ENCODE peak calls at places on chromosomes 13 and 19, in four cellular contexts. W, N, E and L are unnamed samples.

GRCh38 chr19:10593820-10594637 is 6.9 kb upstream of the AP1M2 start:
- DNase-seq in E (no peak), W (no peak), N (no peak), L (no peak)

GRCh38 chr19:56086671-56087430 is 34.2 kb downstream of the ZNF787 start:
- DNase-seq in W (no peak), N (no peak), E (no peak), L (no peak)

GRCh38 chr13:102233566-102234208 is 168.2 kb downstream of the FGF14 start:
- DNase-seq in E (no peak), N (no peak), W (no peak), L (no peak)

GRCh38 chr19:4122480-4122879 is 1.4 kb downstream of the MAP2K2 start:
- DNase-seq in W (no peak), N (no peak), E (no peak), L (no peak)

GRCh38 chr13:57627663-57628062 is 3.9 kb upstream of the PCDH17 start:
- DNase-seq in N (peak), W (no peak), E (no peak), L (no peak)

GRCh38 chr13:85108356-85108755 is 690.9 kb downstream of the SLITRK6 start:
- DNase-seq in N (no peak), E (no peak), W (peak), L (no peak)

GRCh38 chr13:70841240-70842061 is 733.2 kb upstream of the KLHL1 start:
- DNase-seq in N (no peak), W (no peak), E (no peak), L (no peak)

GRCh38 chr13:111043575-111043982 is 71.5 kb upstream of the ARHGEF7 start:
- DNase-seq in W (no peak), E (peak), N (no peak), L (no peak)

GRCh38 chr19:50358483-50359431 is 6.7 kb downstream of the NAPSA start:
- DNase-seq in W (peak), N (peak), E (no peak), L (peak)

GRCh38 chr13:78593129-78593528 is 10.2 kb downstream of the POU4F1 start:
- DNase-seq in E (no peak), N (no peak), W (no peak), L (no peak)

GRCh38 chr13:74128171-74128767 is 5.9 kb downstream of the KLF12 start:
- DNase-seq in E (no peak), W (no peak), N (no peak), L (no peak)

GRCh38 chr19:32817913-32818476 is 51.6 kb downstream of the SLC7A9 start:
- DNase-seq in W (no peak), N (no peak), E (no peak), L (no peak)

GRCh38 chr19:39236527-39236926 is 8.3 kb downstream of the IFNL3 start:
- DNase-seq in N (no peak), E (no peak), W (no peak), L (no peak)

GRCh38 chr13:111937763-111938375 is 129.1 kb upstream of the SOX1 start:
- DNase-seq in E (no peak), W (peak), N (no peak), L (no peak)

GRCh38 chr13:112128052-112128610 is 61.2 kb downstream of the SOX1 start:
- DNase-seq in W (no peak), E (no peak), N (no peak), L (no peak)

GRCh38 chr13:95099541-95099940 is 201.7 kb downstream of the ABCC4 start:
- DNase-seq in N (peak), E (no peak), W (no peak), L (no peak)

GRCh38 chr19:16091546-16092475 is 15.5 kb downstream of the TPM4 start:
- DNase-seq in E (no peak), N (no peak), W (no peak), L (no peak)

GRCh38 chr13:68927387-68928026 is 1180.1 kb upstream of the ATXN8OS start:
- DNase-seq in W (peak), E (no peak), N (peak), L (no peak)
- TF ChIP-seq CTCF in W (peak), E (no peak), N (no peak), L (no peak)

GRCh38 chr13:39394811-39395685 is 207.9 kb downstream of the LHFPL6 start:
- DNase-seq in W (no peak), N (no peak), E (no peak), L (no peak)
- H3K27ac ChIP-seq in W (no peak), N (no peak), E (peak), L (no peak)

GRCh38 chr19:42290523-42291436 is 11.2 kb upstream of the PRR19 start:
- DNase-seq in W (no peak), N (no peak), E (no peak), L (peak)
- TF ChIP-seq CTCF in W (peak), N (peak), E (no peak), L (peak)

GRCh38 chr13:100879255-100879654 is 204.7 kb upstream of the TMTC4 start:
- DNase-seq in N (no peak), W (no peak), E (no peak), L (no peak)

GRCh38 chr13:100881291-100881864 is 206.8 kb upstream of the TMTC4 start:
- DNase-seq in N (no peak), E (no peak), W (no peak), L (no peak)

GRCh38 chr13:100883453-100883852 is 208.9 kb upstream of the TMTC4 start:
- DNase-seq in N (no peak), W (no peak), E (no peak), L (no peak)

GRCh38 chr13:100876044-100876403 is 201.4 kb upstream of the TMTC4 start:
- DNase-seq in N (no peak), W (no peak), E (no peak), L (no peak)

DNA sequence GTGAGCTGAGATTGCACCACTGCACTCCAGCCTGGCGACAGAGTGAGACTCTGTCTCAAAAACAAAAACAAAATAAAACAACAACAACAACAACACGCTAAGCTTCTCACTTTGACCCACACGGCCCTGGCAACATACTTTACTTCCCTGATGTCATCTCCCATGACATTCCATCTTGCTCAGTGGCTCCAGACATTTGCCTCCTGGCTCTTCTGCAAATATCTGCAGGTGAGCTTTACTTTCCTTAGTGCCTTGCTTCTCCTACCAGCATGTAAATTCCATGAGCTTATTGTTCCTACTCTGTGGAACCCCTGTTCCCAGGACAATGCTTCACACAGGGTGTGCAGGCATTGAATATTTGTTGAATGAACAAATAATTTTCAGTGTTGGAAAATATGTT is 205.6 kb upstream of the TMTC4 start:
- DNase-seq in W (no peak), E (no peak), N (no peak), L (no peak)
- H3K27ac ChIP-seq in W (no peak), E (no peak), N (no peak), L (no peak)